ENCODE peak calls at places on chromosome 7, in four cellular contexts. F, W, M and J are unnamed samples.

GRCh38 chr7:2116903-2117680 is 115.7 kb downstream of the MAD1L1 start:
- DNase-seq in F (no peak), W (no peak), M (no peak), J (no peak)

GRCh38 chr7:44087914-44088838 is 5.8 kb upstream of the POLM start:
- DNase-seq in F (no peak), W (no peak), M (no peak), J (no peak)

GRCh38 chr7:16753932-16754571 is 497 bp downstream of the TSPAN13 start:
- DNase-seq in F (no peak), W (peak), M (peak), J (peak)

GRCh38 chr7:93799750-93800357 is 90.7 kb downstream of the TFPI2 start:
- DNase-seq in F (no peak), W (no peak), M (no peak), J (no peak)

GRCh38 chr7:155262010-155262409 is 35.7 kb upstream of the INSIG1 start:
- DNase-seq in F (no peak), W (no peak), M (no peak), J (no peak)

GRCh38 chr7:142066536-142066935 is 45.0 kb upstream of the MGAM2 start:
- DNase-seq in F (no peak), W (no peak), M (no peak), J (no peak)

GRCh38 chr7:73995821-73996511 is 32.0 kb upstream of the ELN start:
- DNase-seq in F (no peak), W (no peak), M (no peak), J (no peak)

GRCh38 chr7:135920478-135920877 is 56.7 kb downstream of the MTPN start:
- DNase-seq in F (no peak), W (no peak), M (no peak), J (no peak)

GRCh38 chr7:84532196-84532595 is 337.6 kb upstream of the SEMA3A start:
- DNase-seq in F (no peak), W (no peak), M (no peak), J (no peak)

GRCh38 chr7:11327633-11328032 is 354.0 kb downstream of the PHF14 start:
- DNase-seq in F (no peak), W (no peak), M (no peak), J (no peak)

GRCh38 chr7:91286432-91286831 is 22.2 kb downstream of the FZD1 start:
- DNase-seq in F (no peak), W (peak), M (no peak), J (no peak)

GRCh38 chr7:129191272-129191671 is 2.8 kb downstream of the SMO start:
- DNase-seq in F (no peak), W (no peak), M (no peak), J (no peak)

GRCh38 chr7:25037325-25037724 is 57.3 kb upstream of the OSBPL3 start:
- DNase-seq in F (no peak), W (no peak), M (no peak), J (no peak)

GRCh38 chr7:134220236-134220635 is 93.1 kb downstream of the LRGUK start:
- DNase-seq in F (no peak), W (no peak), M (no peak), J (no peak)

GRCh38 chr7:145156834-145157233 is 321.0 kb upstream of the TPK1 start:
- DNase-seq in F (no peak), W (no peak), M (no peak), J (no peak)

GRCh38 chr7:78020131-78020873 is 221.7 kb downstream of the PHTF2 start:
- DNase-seq in F (peak), W (peak), M (peak), J (peak)

GRCh38 chr7:69764071-69764470 is 165.8 kb downstream of the AUTS2 start:
- DNase-seq in F (no peak), W (no peak), M (no peak), J (no peak)

GRCh38 chr7:149547126-149547525 is 49.5 kb upstream of the ZNF746 start:
- DNase-seq in F (no peak), W (no peak), M (no peak), J (no peak)

GRCh38 chr7:31995134-31995533 is 75.1 kb downstream of the PDE1C start:
- DNase-seq in F (no peak), W (no peak), M (no peak), J (no peak)

GRCh38 chr7:41316410-41316809 is 386.5 kb downstream of the INHBA start:
- DNase-seq in F (no peak), W (no peak), M (no peak), J (peak)

DNA sequence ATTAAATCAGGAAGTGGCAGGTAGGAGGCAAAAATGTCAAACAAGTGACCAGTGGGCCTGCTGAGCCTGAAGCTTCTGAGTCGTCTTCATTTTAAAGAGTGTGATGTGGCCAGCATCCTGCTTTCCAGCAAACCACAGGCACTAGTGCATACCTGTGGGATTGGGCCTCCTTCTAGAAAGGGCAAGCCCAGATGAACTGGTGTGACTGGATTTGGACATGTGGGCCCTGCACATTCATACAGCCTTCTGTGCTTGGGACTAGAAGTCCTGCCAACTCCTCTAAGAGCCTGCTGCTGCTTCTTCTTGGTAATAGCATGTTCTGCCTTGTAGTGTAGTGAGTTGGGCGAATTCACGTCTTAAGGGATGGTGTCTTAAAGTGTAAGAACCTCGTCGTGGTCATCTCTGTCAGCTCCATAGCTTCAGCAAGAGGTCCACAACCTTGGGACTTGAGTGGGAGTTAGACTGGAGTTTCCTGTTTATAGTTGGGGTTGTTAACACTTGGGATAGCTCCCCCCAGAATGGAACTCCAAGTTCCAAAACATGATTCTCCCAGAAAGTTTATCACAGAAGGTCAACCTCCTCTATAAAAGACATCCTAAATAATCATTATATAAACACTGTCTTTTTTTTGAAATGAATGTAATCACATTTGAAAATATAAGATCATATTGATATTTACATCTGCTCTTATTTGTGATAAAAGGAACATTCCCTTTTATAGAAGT is 11.2 kb downstream of the BMPER start:
- DNase-seq in F (no peak), W (no peak), M (no peak), J (no peak)
- TF ChIP-seq FOXM1 in F (no peak), W (no peak), M (no peak), J (no peak)

GRCh38 chr7:4144801-4145470 is 537.2 kb upstream of the FOXK1 start:
- DNase-seq in F (no peak), W (no peak), M (no peak), J (no peak)

GRCh38 chr7:4144171-4144701 is 537.9 kb upstream of the FOXK1 start:
- DNase-seq in F (no peak), W (no peak), M (no peak), J (no peak)

GRCh38 chr7:4145576-4145975 is 536.5 kb upstream of the FOXK1 start:
- DNase-seq in F (no peak), W (no peak), M (no peak), J (no peak)

GRCh38 chr7:4143006-4143405 is 539.1 kb upstream of the FOXK1 start:
- DNase-seq in F (no peak), W (no peak), M (no peak), J (no peak)

DNA sequence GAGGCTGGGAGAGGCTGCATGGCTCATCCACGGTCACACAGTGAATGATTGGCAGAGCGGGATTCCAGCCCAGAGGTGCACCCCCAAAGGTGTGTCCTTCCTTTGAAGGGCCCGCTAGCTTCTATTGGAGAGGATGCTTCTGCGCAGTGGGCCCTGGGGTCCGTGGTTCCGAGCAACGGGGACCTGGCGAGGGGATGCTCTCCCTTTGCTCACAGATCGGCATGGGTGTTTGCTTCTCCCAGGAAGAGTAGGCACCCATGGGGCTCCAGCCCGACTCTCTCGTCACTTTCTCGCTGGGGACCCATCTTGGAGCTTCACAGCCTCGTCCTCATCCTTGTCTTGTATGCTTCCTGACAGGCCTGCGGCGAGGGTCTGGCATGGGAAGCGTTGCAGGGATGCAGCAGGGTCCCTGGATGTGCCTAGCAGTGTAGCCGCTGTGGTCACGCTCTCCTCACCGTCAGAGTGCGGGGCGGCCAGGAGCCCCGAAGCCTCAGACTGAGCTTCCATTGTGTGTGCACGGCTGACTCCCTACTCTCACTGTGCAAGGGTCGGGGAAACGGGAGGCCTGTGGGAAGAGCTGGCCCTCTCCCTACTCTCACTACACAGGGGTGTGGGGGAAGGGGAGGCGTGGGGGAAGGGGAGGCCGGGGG is 538.5 kb upstream of the FOXK1 start:
- DNase-seq in F (no peak), W (no peak), M (no peak), J (no peak)
- TF ChIP-seq FOXM1 in F (no peak), W (no peak), M (no peak), J (no peak)

DNA sequence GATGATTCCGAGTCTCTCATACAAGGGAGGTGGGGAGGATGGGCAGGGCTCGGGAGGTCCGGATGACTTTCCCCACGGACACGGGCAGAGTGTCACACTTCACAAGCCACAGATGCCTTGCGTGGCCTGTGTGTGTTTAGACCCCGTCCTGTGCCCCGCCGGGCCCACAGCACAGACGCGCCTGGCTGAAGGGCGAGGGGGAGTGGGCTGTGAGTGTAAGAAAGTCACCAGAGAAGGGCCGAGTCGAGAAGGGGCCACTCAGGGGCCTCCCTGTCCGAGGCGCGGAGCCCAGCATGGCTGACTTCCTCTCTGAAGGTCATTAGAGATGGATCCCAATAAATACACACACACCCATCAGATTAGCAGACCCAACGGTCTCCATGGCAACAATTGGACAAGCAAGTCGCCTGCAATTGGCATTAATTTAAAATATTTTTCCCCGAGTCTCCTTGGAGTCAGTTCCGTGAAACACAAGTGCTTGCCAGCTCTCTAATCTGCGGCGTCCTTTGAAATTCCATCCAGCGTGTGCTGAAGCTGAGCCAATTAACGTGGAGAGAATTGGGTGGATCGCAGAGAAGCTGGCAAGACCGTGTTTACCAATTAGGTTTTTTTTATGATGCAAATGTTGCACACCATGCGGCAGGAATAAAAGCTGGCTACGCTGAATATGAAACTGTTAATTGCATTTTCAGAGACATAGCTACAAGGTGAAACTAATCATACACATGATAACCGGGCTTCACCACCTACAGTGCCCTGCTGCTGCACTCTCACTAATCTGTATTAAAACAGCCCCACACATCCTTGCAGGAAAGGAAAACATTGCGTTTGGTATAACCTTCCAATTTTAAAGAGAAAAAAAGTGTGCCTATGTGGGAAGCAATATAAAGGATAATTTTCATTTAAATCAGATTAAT is 571.2 kb downstream of the PTPRN2 start:
- DNase-seq in F (no peak), W (no peak), M (no peak), J (no peak)
- TF ChIP-seq FOXM1 in F (no peak), W (no peak), M (no peak), J (no peak)

GRCh38 chr7:108008827-108009226 is 5.9 kb upstream of the LAMB1 start:
- DNase-seq in F (no peak), W (no peak), M (no peak), J (no peak)
- TF ChIP-seq FOXM1 in F (no peak), W (no peak), M (no peak), J (no peak)

GRCh38 chr7:922334-923107 is 32.0 kb downstream of the ADAP1 start:
- DNase-seq in F (no peak), W (no peak), M (no peak), J (no peak)
- TF ChIP-seq FOXM1 in F (no peak), W (no peak), M (no peak), J (no peak)

GRCh38 chr7:19489162-19489820 is 219.5 kb downstream of the POLR1F start:
- DNase-seq in F (no peak), W (no peak), M (no peak), J (no peak)

GRCh38 chr7:19488056-19488455 is 220.8 kb downstream of the POLR1F start:
- DNase-seq in F (no peak), W (no peak), M (no peak), J (no peak)

GRCh38 chr7:19491371-19491770 is 217.5 kb downstream of the POLR1F start:
- DNase-seq in F (no peak), W (no peak), M (no peak), J (no peak)

GRCh38 chr7:19491821-19492452 is 216.9 kb downstream of the POLR1F start:
- DNase-seq in F (no peak), W (peak), M (peak), J (no peak)
- TF ChIP-seq FOXM1 in F (no peak), W (no peak), M (no peak), J (no peak)

GRCh38 chr7:29771081-29771832 is 35.1 kb upstream of the WIPF3 start:
- DNase-seq in F (no peak), W (no peak), M (no peak), J (no peak)

GRCh38 chr7:29765392-29765979 is 40.8 kb upstream of the WIPF3 start:
- DNase-seq in F (no peak), W (no peak), M (no peak), J (no peak)

DNA sequence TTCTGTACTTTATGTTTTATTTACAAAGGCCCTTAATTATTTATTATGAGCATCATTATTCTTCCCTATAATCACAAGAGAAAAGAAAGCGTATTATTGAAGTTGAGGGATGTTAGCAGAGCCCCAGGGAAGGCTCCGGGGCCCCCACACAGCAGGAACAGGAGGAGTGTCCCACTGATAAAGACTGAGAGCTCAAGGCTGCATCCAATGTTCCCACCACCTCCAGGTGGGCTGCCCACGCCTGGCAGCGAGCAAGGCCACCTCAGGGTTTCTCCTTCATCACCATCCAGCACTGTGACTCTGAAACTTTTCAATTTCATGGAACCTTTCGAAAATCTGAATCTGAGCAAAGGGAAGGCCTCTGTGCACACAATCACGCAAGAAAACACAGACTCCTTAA is 35.9 kb upstream of the WIPF3 start:
- DNase-seq in F (no peak), W (no peak), M (no peak), J (no peak)
- TF ChIP-seq FOXM1 in F (no peak), W (no peak), M (no peak), J (no peak)